ENCODE peak calls at places on chromosomes 13 and 19, in eight cellular contexts. Z is fibroblast of lung, R is foreskin fibroblast, C is ovary, H is hepatocyte, Q is tibial artery, M is keratinocyte, U is WTC11. T is an unnamed sample.

GRCh38 chr19:45070861-45071544 is 5.3 kb downstream of the ZNF296 start:
- DNase-seq in Q (no peak), H (no peak), R (no peak), C (no peak), Z (no peak), U (no peak), M (no peak), T (no peak)

GRCh38 chr13:39452412-39452811 is 150.6 kb downstream of the LHFPL6 start:
- DNase-seq in H (no peak), Q (no peak), U (no peak), R (no peak), Z (peak), C (no peak), M (no peak), T (no peak)

GRCh38 chr19:15640294-15640903 is at the start of gene CYP4F3:
- DNase-seq in C (peak), Z (no peak), H (no peak), R (no peak), U (no peak), M (no peak), Q (no peak), T (no peak)

GRCh38 chr19:16365300-16365996 is 40.8 kb downstream of the KLF2 start:
- DNase-seq in Z (no peak), R (no peak), U (no peak), Q (no peak), M (no peak), C (no peak), H (peak), T (no peak)

GRCh38 chr19:51129716-51130115 is 5.0 kb downstream of the SIGLEC9 start:
- DNase-seq in Z (no peak), Q (peak), M (no peak), C (no peak), R (no peak), U (no peak), H (no peak), T (no peak)

GRCh38 chr13:101681834-101682233 is 229.4 kb downstream of the ITGBL1 start:
- DNase-seq in U (no peak), C (no peak), R (peak), H (no peak), M (no peak), Z (peak), Q (no peak), T (no peak)

GRCh38 chr19:58228584-58229254 is at the start of gene ZNF544:
- DNase-seq in U (peak), M (peak), Q (peak), Z (peak), C (peak), R (peak), H (peak), T (peak)

GRCh38 chr13:23433171-23434153 is at the start of gene SACS:
- DNase-seq in R (peak), M (no peak), C (no peak), U (peak), Z (peak), Q (no peak), H (peak), T (peak)

GRCh38 chr19:55913643-55914268 is 18.4 kb downstream of the NLRP13 start:
- DNase-seq in Q (no peak), H (no peak), R (no peak), U (no peak), Z (no peak), M (no peak), C (no peak), T (no peak)

GRCh38 chr13:51451467-51452390 is 1.1 kb downstream of the INTS6 start:
- DNase-seq in U (peak), C (peak), H (peak), M (no peak), R (peak), Z (peak), Q (peak), T (peak)

GRCh38 chr19:17391371-17392151 is 2.4 kb downstream of the CCDC194 start:
- DNase-seq in H (no peak), R (no peak), Q (no peak), U (peak), Z (no peak), M (no peak), C (peak), T (no peak)

GRCh38 chr19:35454663-35455062 is 6.6 kb downstream of the FFAR2 start:
- DNase-seq in H (no peak), Q (no peak), R (no peak), C (no peak), Z (no peak), M (no peak), U (no peak), T (no peak)

GRCh38 chr19:16435999-16436650 is 35.6 kb downstream of the EPS15L1 start:
- DNase-seq in C (no peak), R (no peak), Z (peak), M (no peak), H (no peak), Q (no peak), U (no peak), T (no peak)

GRCh38 chr13:27955192-27955591 is 13.9 kb downstream of the CDX2 start:
- DNase-seq in Q (no peak), C (no peak), H (no peak), U (no peak), Z (no peak), M (no peak), R (no peak), T (no peak)

GRCh38 chr13:73677041-73677589 is 457.1 kb downstream of the KLF12 start:
- DNase-seq in C (no peak), M (peak), U (no peak), Z (peak), R (peak), H (peak), Q (no peak), T (no peak)

GRCh38 chr13:35953537-35954206 is 177.5 kb downstream of the DCLK1 start:
- DNase-seq in Z (peak), U (peak), H (peak), C (peak), Q (peak), R (peak), M (no peak), T (peak)

GRCh38 chr13:107866666-107867623 is 348.4 kb downstream of the LIG4 start:
- DNase-seq in R (no peak), U (peak), Z (peak), H (peak), Q (no peak), C (no peak), M (no peak), T (peak)

GRCh38 chr19:31290926-31291590 is 58.2 kb downstream of the TSHZ3 start:
- DNase-seq in U (no peak), H (no peak), Z (peak), R (no peak), Q (no peak), M (no peak), C (no peak), T (no peak)

GRCh38 chr13:79528356-79528755 is 47.4 kb downstream of the NDFIP2 start:
- DNase-seq in U (no peak), H (no peak), M (no peak), Q (no peak), C (no peak), Z (peak), R (no peak), T (no peak)

GRCh38 chr19:38003427-38004099 is 96.6 kb downstream of the SIPA1L3 start:
- DNase-seq in M (no peak), Z (peak), C (peak), U (peak), Q (peak), R (peak), H (peak), T (peak)

GRCh38 chr13:71906438-71906837 is 39.4 kb upstream of the DACH1 start:
- DNase-seq in Q (no peak), Z (no peak), U (no peak), C (no peak), H (no peak), M (no peak), R (no peak), T (no peak)

GRCh38 chr19:10858204-10858828 is 10.1 kb downstream of the C19orf38 start:
- DNase-seq in C (no peak), M (no peak), H (no peak), R (no peak), Q (no peak), U (peak), Z (no peak), T (peak)

GRCh38 chr19:36605839-36606478 is 846 bp downstream of the ZNF382 start:
- DNase-seq in C (no peak), Q (no peak), U (no peak), H (no peak), M (no peak), Z (no peak), R (no peak), T (no peak)

GRCh38 chr13:85638265-85638664 is 161.0 kb downstream of the SLITRK6 start:
- DNase-seq in M (no peak), U (no peak), R (no peak), H (no peak), Q (no peak), C (no peak), Z (no peak), T (no peak)

GRCh38 chr19:10416380-10417257 is 3.7 kb upstream of the PDE4A start:
- DNase-seq in C (peak), H (peak), U (peak), R (peak), Z (peak), Q (peak), M (no peak), T (peak)

GRCh38 chr13:93559718-93560117 is 333.1 kb downstream of the GPC6 start:
- DNase-seq in U (no peak), H (no peak), R (peak), M (peak), C (no peak), Z (peak), Q (no peak), T (no peak)

GRCh38 chr19:4730740-4731171 is 7.1 kb upstream of the DPP9 start:
- DNase-seq in C (no peak), Z (no peak), R (no peak), M (no peak), H (no peak), U (peak), Q (no peak), T (peak)

GRCh38 chr13:45362939-45363338 is 22.0 kb upstream of the TPT1 start:
- DNase-seq in C (no peak), M (no peak), R (no peak), H (no peak), Z (no peak), Q (no peak), U (peak), T (no peak)

GRCh38 chr13:73096173-73097117 is 37.6 kb downstream of the KLF5 start:
- DNase-seq in H (peak), U (no peak), C (no peak), Z (peak), Q (no peak), R (no peak), M (peak), T (no peak)

GRCh38 chr19:42388851-42389489 is 1.1 kb downstream of the CNFN start:
- DNase-seq in U (no peak), Z (no peak), H (no peak), R (no peak), M (no peak), C (no peak), Q (no peak), T (no peak)
- TF ChIP-seq CTCF in U (no peak), Z (no peak), H (no peak), R (no peak), M (no peak), C (no peak), Q (no peak), T (no peak)

GRCh38 chr13:44048326-44048725 is 168.6 kb downstream of the LACC1 start:
- DNase-seq in C (no peak), Q (no peak), Z (no peak), M (no peak), U (no peak), H (no peak), R (no peak), T (no peak)
- TF ChIP-seq CTCF in C (no peak), Q (no peak), Z (no peak), M (no peak), U (no peak), H (peak), R (no peak), T (no peak)

DNA sequence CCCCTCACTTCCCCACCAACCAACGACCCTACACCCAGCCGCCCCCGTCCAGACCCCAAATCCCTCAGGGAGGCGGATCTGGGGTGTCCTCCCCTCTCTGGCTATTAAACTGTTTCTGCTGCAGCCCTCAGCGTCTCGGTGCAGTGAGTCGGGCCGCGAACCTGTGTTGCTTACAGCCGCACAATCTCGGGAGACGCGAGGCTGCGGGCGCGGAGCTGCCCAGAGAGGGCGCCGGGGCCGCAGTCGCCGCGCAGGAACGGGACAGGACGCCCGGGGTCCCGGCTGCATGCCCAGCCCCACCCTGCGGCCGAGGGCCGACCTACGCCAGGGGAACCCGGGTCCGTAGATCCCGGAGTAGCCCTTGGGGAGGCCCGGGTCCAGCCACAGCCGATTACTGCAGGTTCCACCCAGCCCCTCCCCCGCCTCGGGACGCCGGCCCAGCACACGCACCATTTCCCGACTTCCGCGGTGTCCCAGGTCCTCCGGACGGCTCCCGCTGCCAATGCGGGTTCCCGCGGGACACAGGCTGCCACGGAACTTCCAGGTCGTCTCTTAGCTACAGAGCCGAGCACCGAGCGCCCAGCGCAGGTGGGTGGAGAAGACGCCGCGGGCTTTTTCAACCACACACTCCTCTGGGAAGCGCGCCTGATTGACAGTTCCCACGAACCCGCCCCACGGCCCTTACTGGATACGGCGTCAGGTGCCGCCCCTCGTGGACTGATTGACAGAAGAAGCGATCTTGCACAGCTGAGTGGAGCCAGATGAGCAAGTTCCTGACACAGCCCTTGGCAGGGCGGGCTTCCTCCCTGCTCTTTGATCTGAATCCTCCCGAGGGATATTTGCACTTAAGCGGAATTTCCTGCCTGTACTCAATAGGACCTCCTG is at the start of gene ZNF799:
- DNase-seq in Q (peak), U (peak), H (peak), C (peak), M (peak), R (peak), Z (peak), T (peak)
- TF ChIP-seq CTCF in Q (peak), U (no peak), H (peak), C (no peak), M (no peak), R (no peak), Z (no peak), T (no peak)

GRCh38 chr19:861756-862528 is 2.5 kb downstream of the CFD start:
- DNase-seq in U (peak), C (peak), Q (no peak), R (no peak), H (peak), M (no peak), Z (no peak), T (peak)
- TF ChIP-seq CTCF in U (no peak), C (no peak), Q (no peak), R (no peak), H (no peak), M (peak), Z (no peak), T (no peak)

GRCh38 chr19:42322305-42322704 is 3.1 kb upstream of the MEGF8 start:
- DNase-seq in Q (no peak), Z (no peak), H (no peak), R (no peak), M (no peak), U (no peak), C (no peak), T (no peak)

GRCh38 chr19:42324655-42325307 is 654 bp upstream of the MEGF8 start:
- DNase-seq in Z (no peak), U (peak), Q (no peak), C (no peak), M (no peak), R (no peak), H (no peak), T (peak)

GRCh38 chr19:42323852-42324654 is 1.4 kb upstream of the MEGF8 start:
- DNase-seq in H (no peak), M (no peak), C (no peak), R (no peak), U (peak), Z (no peak), Q (no peak), T (peak)

GRCh38 chr19:42325308-42325895 is at the start of gene MEGF8:
- DNase-seq in Z (peak), C (peak), U (peak), R (peak), M (peak), H (peak), Q (peak), T (peak)

GRCh38 chr19:42323473-42323851 is 2.0 kb upstream of the MEGF8 start:
- DNase-seq in M (no peak), H (no peak), C (no peak), R (no peak), Z (no peak), Q (no peak), U (peak), T (peak)
- TF ChIP-seq CTCF in M (no peak), H (no peak), C (no peak), R (no peak), Z (no peak), Q (no peak), U (no peak), T (no peak)

DNA sequence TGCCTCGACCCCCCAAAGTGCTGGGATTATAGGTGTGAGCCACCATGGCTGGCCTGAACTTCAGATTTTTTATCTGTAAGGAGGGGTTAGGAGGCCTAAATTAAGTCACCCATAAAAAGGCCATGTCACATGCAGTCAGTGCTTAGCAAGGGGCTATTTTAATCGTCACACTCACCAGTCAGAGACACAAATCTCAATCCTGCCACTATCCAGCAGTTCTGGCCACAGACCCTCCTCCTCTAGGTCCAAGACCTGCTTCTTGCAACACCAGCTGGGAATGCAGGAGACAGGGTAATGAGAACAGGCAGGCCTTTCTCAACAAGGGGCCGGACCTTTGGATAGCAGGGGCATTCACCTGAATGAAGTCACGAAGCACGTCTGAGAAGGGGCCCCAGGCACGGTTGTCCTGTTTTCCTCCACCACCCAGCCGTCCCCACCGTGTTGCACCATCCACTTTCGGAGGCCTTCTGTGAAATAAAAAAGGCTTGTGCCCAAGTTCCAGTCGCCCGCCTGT is 1.4 kb downstream of the FBXO27 start:
- DNase-seq in Q (no peak), Z (no peak), H (no peak), U (no peak), M (no peak), C (no peak), R (no peak), T (no peak)
- TF ChIP-seq CTCF in Q (no peak), Z (no peak), H (no peak), U (no peak), M (no peak), C (no peak), R (no peak), T (no peak)

GRCh38 chr13:31421756-31422155 is 222.0 kb downstream of the B3GLCT start:
- DNase-seq in C (no peak), Q (no peak), R (peak), U (no peak), M (no peak), H (no peak), Z (no peak), T (no peak)

GRCh38 chr13:31427151-31427867 is 227.5 kb downstream of the B3GLCT start:
- DNase-seq in H (no peak), M (no peak), U (no peak), Q (no peak), C (no peak), Z (no peak), R (no peak), T (no peak)

GRCh38 chr13:31426395-31426794 is 226.6 kb downstream of the B3GLCT start:
- DNase-seq in R (no peak), Z (no peak), H (no peak), U (no peak), M (no peak), C (no peak), Q (no peak), T (no peak)

GRCh38 chr13:31424130-31424729 is 224.5 kb downstream of the B3GLCT start:
- DNase-seq in M (no peak), Q (peak), Z (peak), U (peak), C (peak), R (peak), H (peak), T (peak)
- TF ChIP-seq CTCF in M (peak), Q (peak), Z (peak), U (peak), C (no peak), R (peak), H (peak), T (peak)

DNA sequence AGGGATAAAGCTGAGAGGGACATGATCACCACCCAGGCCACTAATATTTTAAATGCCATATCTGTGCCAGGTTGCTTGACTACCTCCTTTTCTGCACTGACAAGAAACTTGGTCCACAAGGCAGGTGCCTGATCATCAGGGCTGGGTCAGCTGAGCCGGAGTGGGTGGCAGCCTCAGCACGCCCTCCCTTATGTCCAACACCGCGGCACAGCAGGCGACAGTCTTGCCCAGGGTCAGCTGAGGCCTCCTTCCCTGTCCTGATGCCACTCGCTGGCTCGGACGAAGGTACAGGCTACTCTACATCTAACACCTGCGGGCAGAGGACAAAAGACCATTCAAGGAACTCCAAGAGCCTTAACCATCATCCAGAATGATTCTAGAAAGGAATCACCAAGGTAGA is 16.9 kb downstream of the ZC3H4 start:
- DNase-seq in R (no peak), Q (no peak), C (no peak), Z (no peak), H (no peak), U (no peak), M (no peak), T (no peak)
- TF ChIP-seq CTCF in R (no peak), Q (no peak), C (no peak), Z (no peak), H (no peak), U (no peak), M (no peak), T (no peak)

GRCh38 chr19:52248256-52248655 is 21.1 kb upstream of the ZNF766 start:
- DNase-seq in Z (peak), U (peak), H (peak), C (peak), R (peak), M (no peak), Q (no peak), T (peak)
- TF ChIP-seq CTCF in Z (peak), U (peak), H (peak), C (peak), R (peak), M (peak), Q (peak), T (peak)

GRCh38 chr19:20044663-20045062 is 5.4 kb upstream of the ZNF682 start:
- DNase-seq in M (no peak), R (no peak), U (no peak), Z (no peak), H (no peak), C (no peak), Q (no peak), T (no peak)
- TF ChIP-seq CTCF in M (no peak), R (no peak), U (no peak), Z (no peak), H (no peak), C (no peak), Q (no peak), T (no peak)